ENCODE peak calls at places on chromosomes 12 and 14, in ten cellular contexts. D, J, V, S, I, L, E, Q, Z and O are unnamed samples. For H3K27me3, the result is how much of the 10 kb centered on the place peaks cover.

GRCh38 chr14:90450151-90450550 is 53.3 kb downstream of the CALM1 start:
- DNase-seq in Z (no peak), D (no peak), I (no peak), E (no peak), J (no peak), S (no peak), L (no peak), V (no peak), Q (no peak), O (no peak)

GRCh38 chr12:2776129-2776806 is 18.5 kb upstream of the FKBP4 start:
- DNase-seq in L (no peak), J (no peak), D (no peak), Z (no peak), Q (no peak), I (no peak), S (no peak), E (no peak), V (no peak), O (no peak)

GRCh38 chr12:5258498-5258897 is 173.4 kb upstream of the NTF3 start:
- DNase-seq in E (no peak), J (peak), D (no peak), Z (no peak), L (peak), V (no peak), Q (no peak), S (no peak), I (peak), O (peak)

GRCh38 chr14:89422952-89423345 is 5.9 kb upstream of the FOXN3 start:
- DNase-seq in V (no peak), Q (no peak), J (no peak), L (no peak), I (no peak), S (no peak), Z (no peak), D (no peak), E (no peak), O (no peak)

GRCh38 chr12:119659289-119659897 is 8.5 kb upstream of the PRKAB1 start:
- DNase-seq in S (peak), Q (no peak), Z (no peak), L (peak), D (no peak), V (no peak), E (peak), J (peak), I (no peak), O (no peak)

GRCh38 chr12:8088574-8088973 is 6.5 kb downstream of the NECAP1 start:
- DNase-seq in E (no peak), S (no peak), Z (no peak), L (no peak), J (no peak), V (no peak), D (no peak), Q (no peak), I (no peak), O (no peak)

GRCh38 chr12:81500788-81501187 is 258.4 kb downstream of the PPFIA2 start:
- DNase-seq in J (no peak), S (no peak), V (no peak), Q (no peak), L (no peak), Z (no peak), I (no peak), D (no peak), E (no peak), O (no peak)

GRCh38 chr12:115661103-115661502 is 616.4 kb downstream of the MED13L start:
- DNase-seq in Z (no peak), E (no peak), I (peak), V (peak), D (no peak), S (peak), Q (no peak), L (peak), J (no peak), O (no peak)

GRCh38 chr14:105275267-105275946 is 25.4 kb downstream of the BRF1 start:
- DNase-seq in L (peak), J (peak), D (no peak), Z (no peak), E (no peak), S (peak), I (no peak), V (no peak), Q (no peak), O (peak)

GRCh38 chr14:80978403-80978802 is 23.0 kb downstream of the TSHR start:
- DNase-seq in I (no peak), J (no peak), D (no peak), L (no peak), Q (no peak), V (no peak), Z (no peak), E (no peak), S (no peak), O (no peak)

GRCh38 chr14:54967496-54967895 is 59.4 kb downstream of the WDHD1 start:
- DNase-seq in E (no peak), S (no peak), Z (no peak), L (no peak), V (no peak), J (no peak), I (no peak), D (no peak), Q (no peak), O (no peak)

GRCh38 chr12:39127401-39127800 is 222.0 kb upstream of the CPNE8 start:
- DNase-seq in J (no peak), S (no peak), Z (peak), V (no peak), L (peak), D (no peak), E (no peak), I (no peak), Q (no peak), O (no peak)

GRCh38 chr12:66596189-66596588 is 82.7 kb downstream of the GRIP1 start:
- DNase-seq in E (no peak), S (peak), D (no peak), J (peak), Q (no peak), L (peak), V (no peak), Z (no peak), I (no peak), O (no peak)

GRCh38 chr14:56198438-56198837 is 80.2 kb downstream of the PELI2 start:
- DNase-seq in E (no peak), V (no peak), D (no peak), I (no peak), Q (no peak), Z (no peak), S (no peak), L (no peak), J (no peak), O (no peak)

GRCh38 chr14:90191154-90191553 is 65.2 kb upstream of the PSMC1 start:
- DNase-seq in Q (no peak), I (no peak), E (no peak), V (peak), J (no peak), S (no peak), D (no peak), L (no peak), Z (no peak), O (no peak)

GRCh38 chr12:47995976-47996375 is 8.3 kb downstream of the COL2A1 start:
- DNase-seq in S (peak), Q (no peak), V (peak), Z (no peak), J (peak), I (peak), D (no peak), L (no peak), E (no peak), O (peak)

GRCh38 chr14:77183896-77184295 is 2.3 kb downstream of the TMEM63C start:
- DNase-seq in J (no peak), D (no peak), V (no peak), S (no peak), Z (no peak), Q (no peak), L (no peak), E (no peak), I (no peak), O (no peak)
- H3K27me3 ChIP-seq in J (under half), D (under half), V (under half), S (half or more), Z (under half), Q (under half), L (under half), E (under half), I (under half), O (half or more)

GRCh38 chr14:98167702-98168101 is 1104.3 kb downstream of the BCL11B start:
- DNase-seq in S (no peak), E (no peak), J (no peak), V (no peak), I (no peak), Q (no peak), D (no peak), L (no peak), Z (no peak), O (no peak)
- H3K27me3 ChIP-seq in S (under half), E (under half), J (under half), V (under half), I (under half), Q (under half), D (under half), L (under half), Z (under half), O (under half)

DNA sequence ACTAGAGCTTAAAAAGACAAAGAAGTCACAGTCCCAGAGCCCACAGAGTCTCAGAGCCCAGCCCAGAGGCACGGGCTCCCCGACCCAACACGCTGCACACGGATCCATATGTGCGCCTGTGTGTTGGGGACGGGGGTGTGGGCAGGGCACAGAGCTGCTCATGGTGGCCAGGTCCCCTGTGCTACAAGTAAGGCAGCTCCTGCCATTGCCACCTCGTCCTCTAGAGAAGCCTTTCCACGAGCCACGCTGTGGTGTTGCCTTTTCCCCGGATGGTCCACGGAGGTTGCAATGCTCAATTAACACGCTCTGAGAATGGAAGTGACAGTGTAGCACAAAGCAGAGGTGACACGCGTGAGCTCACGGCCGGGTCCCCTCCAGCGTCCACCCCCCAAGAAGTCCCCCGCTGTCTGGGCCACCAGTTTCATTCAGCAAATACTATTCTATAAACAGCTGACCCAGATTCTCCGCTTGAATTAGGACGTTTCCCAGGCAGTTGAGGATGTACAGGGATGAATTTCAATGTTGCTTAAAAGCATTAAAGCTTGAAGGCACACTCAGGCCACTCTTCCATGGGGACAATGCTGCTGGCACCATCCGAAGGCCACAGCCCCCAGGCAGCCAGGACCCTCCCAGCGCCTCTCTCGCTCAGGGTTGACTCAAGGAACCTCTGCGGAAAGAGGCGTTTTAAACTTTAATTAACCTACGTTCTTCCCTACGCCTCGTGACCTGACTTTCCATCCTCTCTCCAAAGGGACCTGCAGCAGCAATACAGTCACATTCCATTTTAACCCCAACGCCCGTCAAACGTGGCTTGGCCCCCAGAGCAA is 22.7 kb upstream of the EIF5 start:
- DNase-seq in E (no peak), Q (no peak), Z (no peak), V (no peak), I (no peak), D (no peak), L (no peak), S (no peak), J (no peak), O (peak)
- H3K27me3 ChIP-seq in E (under half), Q (under half), Z (under half), V (under half), I (under half), D (under half), L (under half), S (under half), J (under half), O (under half)

DNA sequence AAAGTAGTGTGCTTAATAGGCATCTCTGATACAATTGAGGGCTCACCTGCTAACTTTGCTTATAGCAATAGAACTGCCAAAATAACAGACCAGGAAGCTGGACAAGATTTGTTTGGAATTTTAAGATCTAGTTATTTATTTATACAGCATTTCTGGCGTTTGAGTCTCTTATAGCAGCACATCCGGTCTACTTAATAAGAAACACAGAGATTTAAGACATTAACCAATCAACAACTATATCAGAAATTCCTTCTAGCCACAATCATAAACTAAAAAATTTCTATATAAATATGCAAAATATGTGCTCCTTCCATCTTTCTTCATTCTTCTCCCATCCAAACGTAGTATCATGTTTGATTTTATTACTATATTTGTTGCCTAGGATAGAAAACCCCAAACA is 2.6 kb downstream of the RTN1 start:
- DNase-seq in Z (no peak), L (no peak), S (no peak), E (no peak), I (no peak), Q (no peak), D (no peak), V (no peak), J (no peak), O (no peak)
- H3K27me3 ChIP-seq in Z (under half), L (half or more), S (under half), E (half or more), I (under half), Q (half or more), D (under half), V (under half), J (under half), O (under half)

DNA sequence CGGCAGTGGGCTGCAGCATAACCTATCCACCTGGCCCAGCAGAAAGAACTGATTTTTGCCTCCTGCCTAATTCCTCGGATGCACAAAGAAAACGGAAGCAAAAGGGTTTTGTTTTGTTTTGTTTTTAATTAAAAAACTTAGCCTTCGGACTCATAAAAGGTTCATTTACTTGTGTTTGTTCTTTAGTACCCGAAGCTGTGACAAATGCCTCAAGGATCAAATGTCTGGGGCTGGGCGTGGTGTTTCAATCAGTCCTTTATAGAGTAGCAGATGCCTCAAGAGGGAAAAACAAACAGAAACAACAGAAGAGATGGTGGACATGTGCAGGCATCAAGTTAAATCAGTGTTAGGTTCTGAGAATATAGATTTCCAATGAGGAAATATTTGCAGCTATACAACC is 1.6 kb upstream of the WIF1 start:
- DNase-seq in Z (no peak), J (no peak), L (no peak), D (no peak), S (peak), V (no peak), E (peak), Q (no peak), I (no peak), O (no peak)
- H3K27me3 ChIP-seq in Z (under half), J (under half), L (half or more), D (under half), S (under half), V (under half), E (half or more), Q (half or more), I (under half), O (half or more)

GRCh38 chr12:117807946-117808345 is 160.8 kb downstream of the KSR2 start:
- DNase-seq in E (no peak), L (no peak), Z (no peak), Q (no peak), S (no peak), I (no peak), V (no peak), J (no peak), D (no peak), O (no peak)
- H3K27me3 ChIP-seq in E (under half), L (under half), Z (under half), Q (under half), S (under half), I (under half), V (under half), J (under half), D (under half), O (under half)